ENCODE peak calls at places on chromosomes 13 and 19, in eight cellular contexts. T is WTC11; G is fibroblast of mammary gland; S is RCC 7860; I is memory B cell; F is T-helper 2 cell; M is stimulated activated CD4-positive, alpha-beta T cell treated with anti-CD3 and anti-CD28 coated beads, Interleukin-4, amount 100 ng/mL, for 24 hours; C is iPS DF 19.7. Q is an unnamed sample.

GRCh38 chr19:10538204-10538603 is 5.5 kb upstream of the ATG4D start:
- DNase-seq in T (no peak), G (no peak), S (no peak), I (no peak), F (no peak), M (no peak), C (no peak), Q (no peak)

GRCh38 chr13:79779761-79780160 is 298.8 kb downstream of the NDFIP2 start:
- DNase-seq in T (no peak), G (peak; percentile 82), S (no peak), I (no peak), F (no peak), M (no peak), C (no peak), Q (peak; percentile 53)

GRCh38 chr19:41031926-41032325 is 40.8 kb downstream of the CYP2B6 start:
- DNase-seq in T (no peak), G (no peak), S (no peak), I (no peak), F (no peak), M (no peak), C (no peak), Q (peak; percentile 1)

GRCh38 chr19:13398182-13398581 is 108.1 kb downstream of the CACNA1A start:
- DNase-seq in T (no peak), G (no peak), S (no peak), I (no peak), F (no peak), M (no peak), C (no peak), Q (no peak)

GRCh38 chr19:39936020-39936419 is 1.6 kb upstream of the FCGBP start:
- DNase-seq in T (no peak), G (no peak), S (no peak), I (no peak), F (no peak), M (no peak), C (no peak), Q (no peak)

GRCh38 chr19:7928334-7928706 is 2.4 kb upstream of the CTXN1 start:
- DNase-seq in T (no peak), G (peak; percentile 43), S (no peak), I (no peak), F (no peak), M (no peak), C (no peak), Q (no peak)

GRCh38 chr19:18173572-18174294 is at the start of gene IFI30:
- DNase-seq in T (peak; percentile 77), G (peak; percentile 25), S (no peak), I (peak; percentile 82), F (peak; percentile 46), M (peak; percentile 65), C (no peak), Q (peak; percentile 42)

GRCh38 chr19:15913830-15914229 is 16.0 kb upstream of the CYP4F2 start:
- DNase-seq in T (no peak), G (no peak), S (no peak), I (no peak), F (no peak), M (no peak), C (no peak), Q (no peak)

GRCh38 chr13:36887758-36888521 is 32.1 kb downstream of the SMAD9 start:
- DNase-seq in T (no peak), G (no peak), S (no peak), I (no peak), F (no peak), M (no peak), C (peak; percentile 23), Q (no peak)

GRCh38 chr19:1360818-1361461 is 22.8 kb upstream of the NDUFS7 start:
- DNase-seq in T (no peak), G (peak; percentile 90), S (peak; percentile 28), I (no peak), F (no peak), M (no peak), C (no peak), Q (peak; percentile 90)

GRCh38 chr13:80399340-80400163 is 58.6 kb upstream of the SPRY2 start:
- DNase-seq in T (no peak), G (peak; percentile 8), S (no peak), I (peak; percentile 1), F (no peak), M (no peak), C (no peak), Q (no peak)

GRCh38 chr13:33872005-33872351 is 54.0 kb downstream of the RFC3 start:
- DNase-seq in T (no peak), G (no peak), S (no peak), I (no peak), F (no peak), M (no peak), C (no peak), Q (no peak)

GRCh38 chr13:102286326-102286725 is 115.5 kb downstream of the FGF14 start:
- DNase-seq in T (no peak), G (peak; percentile 99), S (peak; percentile 17), I (no peak), F (no peak), M (no peak), C (no peak), Q (peak; percentile 52)

GRCh38 chr13:93794197-93794885 is 567.7 kb downstream of the GPC6 start:
- DNase-seq in T (no peak), G (peak; percentile 16), S (no peak), I (no peak), F (peak; percentile 14), M (peak; percentile 63), C (no peak), Q (no peak)

GRCh38 chr13:64810701-64811258 is 2419.4 kb downstream of the PCDH9 start:
- DNase-seq in T (no peak), G (peak; percentile 0), S (no peak), I (no peak), F (no peak), M (no peak), C (no peak), Q (peak; percentile 61)

GRCh38 chr13:72782717-72783116 is 784 bp downstream of the PIBF1 start:
- DNase-seq in T (no peak), G (peak; percentile 35), S (no peak), I (no peak), F (no peak), M (no peak), C (no peak), Q (peak; percentile 12)

GRCh38 chr13:71770710-71771109 is 96.3 kb downstream of the DACH1 start:
- DNase-seq in T (no peak), G (no peak), S (no peak), I (no peak), F (no peak), M (no peak), C (no peak), Q (no peak)

GRCh38 chr19:48632692-48633147 is 4.5 kb downstream of the DBP start:
- DNase-seq in T (no peak), G (peak; percentile 64), S (peak; percentile 64), I (no peak), F (no peak), M (peak; percentile 12), C (no peak), Q (peak; percentile 69)

GRCh38 chr19:38839816-38840582 is 8.4 kb upstream of the ECH1 start:
- DNase-seq in T (no peak), G (no peak), S (no peak), I (no peak), F (no peak), M (no peak), C (no peak), Q (peak; percentile 54)

GRCh38 chr19:30593358-30593757 is 221.2 kb downstream of the ZNF536 start:
- DNase-seq in T (no peak), G (no peak), S (no peak), I (no peak), F (no peak), M (no peak), C (no peak), Q (no peak)

GRCh38 chr19:28074773-28075172 is 1138.2 kb downstream of the UQCRFS1 start:
- DNase-seq in T (no peak), G (no peak), S (peak; percentile 32), I (no peak), F (no peak), M (no peak), C (no peak), Q (no peak)

GRCh38 chr19:3162418-3163229 is 15.9 kb upstream of the S1PR4 start:
- DNase-seq in T (no peak), G (peak; percentile 42), S (no peak), I (no peak), F (no peak), M (no peak), C (no peak), Q (no peak)

GRCh38 chr13:111160648-111161047 is 45.5 kb downstream of the ARHGEF7 start:
- DNase-seq in T (no peak), G (no peak), S (no peak), I (no peak), F (no peak), M (no peak), C (no peak), Q (no peak)